ENCODE peak calls at places on chromosome 20, in six cellular contexts. A is left ventricle myocardium inferior, Z is adrenal gland, C is colonic mucosa, Y is heart right ventricle, U is heart left ventricle. S is an unnamed sample. For H3K4me1, the result is how much of the 10 kb centered on the place peaks cover.

GRCh38 chr20:41256516-41256915 is 61.0 kb downstream of the ZHX3 start:
- DNase-seq in C (no peak), U (no peak), A (no peak), Z (no peak), Y (no peak), S (no peak)

GRCh38 chr20:10020937-10021336 is 13.8 kb upstream of the ANKEF1 start:
- DNase-seq in Y (no peak), Z (no peak), C (no peak), U (no peak), A (no peak), S (no peak)

GRCh38 chr20:34531608-34532265 is 15.5 kb downstream of the DYNLRB1 start:
- DNase-seq in A (no peak), U (no peak), Y (no peak), Z (peak), C (no peak), S (no peak)

GRCh38 chr20:14360386-14360785 is 23.0 kb upstream of the FLRT3 start:
- DNase-seq in C (no peak), U (no peak), Z (no peak), A (no peak), Y (no peak), S (no peak)

GRCh38 chr20:53154540-53154939 is 182.4 kb downstream of the TSHZ2 start:
- DNase-seq in Y (no peak), U (no peak), A (no peak), Z (no peak), C (no peak), S (no peak)

GRCh38 chr20:22797103-22797502 is 212.7 kb upstream of the FOXA2 start:
- DNase-seq in U (no peak), C (no peak), Y (no peak), A (no peak), Z (no peak), S (no peak)

GRCh38 chr20:36372671-36373070 is 66.5 kb downstream of the DLGAP4 start:
- DNase-seq in Y (no peak), U (no peak), Z (no peak), C (no peak), A (no peak), S (no peak)

GRCh38 chr20:40090236-40090635 is 598.8 kb downstream of the MAFB start:
- DNase-seq in Z (no peak), Y (no peak), C (no peak), A (no peak), U (no peak), S (no peak)

GRCh38 chr20:373171-373890 is 7.2 kb upstream of the TRIB3 start:
- DNase-seq in Y (peak), U (peak), C (no peak), A (no peak), Z (peak), S (peak)

GRCh38 chr20:51446656-51447055 is 95.9 kb downstream of the NFATC2 start:
- DNase-seq in U (peak), Y (no peak), C (peak), A (no peak), Z (peak), S (peak)

GRCh38 chr20:63471002-63471718 is 1.3 kb downstream of the KCNQ2 start:
- DNase-seq in A (no peak), Z (no peak), Y (no peak), C (no peak), U (no peak), S (no peak)

GRCh38 chr20:63472862-63473390 is 471 bp upstream of the KCNQ2 start:
- DNase-seq in C (no peak), A (no peak), Y (no peak), U (no peak), Z (no peak), S (no peak)

GRCh38 chr20:63471719-63472158 is 716 bp downstream of the KCNQ2 start:
- DNase-seq in A (no peak), C (no peak), U (no peak), Y (no peak), Z (no peak), S (no peak)

GRCh38 chr20:63473555-63474449 is 1.3 kb upstream of the KCNQ2 start:
- DNase-seq in A (no peak), Z (no peak), U (no peak), C (no peak), Y (no peak), S (no peak)

GRCh38 chr20:63472159-63472811 is at the start of gene KCNQ2:
- DNase-seq in A (no peak), Z (no peak), C (no peak), U (no peak), Y (no peak), S (no peak)
- H3K4me3 ChIP-seq in A (peak), Z (no peak), C (no peak), U (no peak), Y (no peak), S (no peak)

DNA sequence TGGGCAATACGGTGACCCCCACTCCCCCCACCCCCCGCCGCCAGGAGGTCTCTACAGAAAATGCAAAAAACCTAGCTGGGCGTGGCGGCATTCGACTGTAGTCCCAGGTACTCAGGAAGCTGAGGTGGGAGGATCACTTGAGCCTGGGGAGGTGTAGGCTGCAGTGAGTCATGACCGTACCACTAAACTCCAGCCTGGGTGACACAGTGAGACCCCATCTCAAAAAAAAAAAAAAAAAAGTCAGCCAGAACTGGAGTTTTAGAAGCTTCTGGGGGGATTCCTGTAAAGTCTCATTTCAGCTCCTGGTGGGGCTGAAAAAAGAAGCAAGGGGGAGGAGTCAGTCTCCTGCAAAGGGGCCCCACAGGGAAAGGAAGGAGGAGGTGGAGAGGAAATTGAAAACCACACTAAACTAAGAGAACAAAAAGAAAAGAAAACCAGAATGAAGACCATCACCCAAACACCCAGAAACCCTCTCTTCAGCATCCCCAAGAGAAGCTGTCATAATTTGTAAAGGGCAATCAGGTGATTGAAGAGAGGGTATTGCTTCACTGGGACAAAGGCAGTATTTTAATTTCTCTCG is 50.4 kb downstream of the NOL4L start:
- DNase-seq in Z (no peak), U (no peak), A (no peak), C (no peak), Y (no peak), S (no peak)
- H3K4me1 ChIP-seq in Z (under half), U (under half), A (under half), C (under half), Y (under half), S (under half)

GRCh38 chr20:47508228-47508752 is 6.6 kb downstream of the NCOA3 start:
- DNase-seq in Z (no peak), A (no peak), Y (no peak), U (no peak), C (no peak), S (no peak)

GRCh38 chr20:47509685-47510084 is 8.0 kb downstream of the NCOA3 start:
- DNase-seq in C (no peak), U (no peak), Z (no peak), A (no peak), Y (no peak), S (no peak)

GRCh38 chr20:47509104-47509661 is 7.5 kb downstream of the NCOA3 start:
- DNase-seq in Y (no peak), A (no peak), Z (no peak), C (no peak), U (no peak), S (no peak)

GRCh38 chr20:47506335-47506734 is 4.6 kb downstream of the NCOA3 start:
- DNase-seq in U (no peak), C (no peak), Z (no peak), Y (no peak), A (no peak), S (no peak)

GRCh38 chr20:47506850-47507249 is 5.2 kb downstream of the NCOA3 start:
- DNase-seq in Z (no peak), C (no peak), U (no peak), A (no peak), Y (no peak), S (no peak)
- H3K4me3 ChIP-seq in Z (no peak), C (no peak), U (no peak), A (no peak), Y (no peak), S (no peak)

GRCh38 chr20:49284818-49285217 is 7.0 kb upstream of the ZNFX1 start:
- DNase-seq in Z (peak), U (no peak), Y (no peak), C (no peak), A (no peak), S (no peak)
- H3K4me1 ChIP-seq in Z (under half), U (under half), Y (under half), C (under half), A (half or more), S (under half)

DNA sequence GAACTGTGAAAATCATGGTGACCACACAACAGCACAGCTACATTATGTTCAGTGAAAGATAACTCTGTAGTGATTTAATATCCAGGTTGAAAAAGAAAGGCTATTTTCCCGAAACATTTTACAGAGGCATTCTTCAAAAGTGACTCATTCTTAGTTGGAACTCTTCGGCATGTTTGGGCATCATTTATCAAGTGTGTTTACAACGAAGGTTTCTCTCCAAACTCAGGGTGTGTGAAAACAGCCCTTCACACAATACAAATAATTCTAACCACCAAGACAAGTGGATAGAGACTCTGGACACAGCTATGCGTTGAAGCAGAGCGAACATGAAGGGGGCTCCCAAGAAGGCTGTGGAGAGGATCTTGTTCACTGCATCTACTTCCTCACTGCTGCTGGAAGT is 57.6 kb downstream of the CBLN4 start:
- DNase-seq in A (no peak), Z (no peak), Y (no peak), U (no peak), C (no peak), S (no peak)
- H3K4me3 ChIP-seq in A (no peak), Z (no peak), Y (no peak), U (no peak), C (no peak), S (no peak)

DNA sequence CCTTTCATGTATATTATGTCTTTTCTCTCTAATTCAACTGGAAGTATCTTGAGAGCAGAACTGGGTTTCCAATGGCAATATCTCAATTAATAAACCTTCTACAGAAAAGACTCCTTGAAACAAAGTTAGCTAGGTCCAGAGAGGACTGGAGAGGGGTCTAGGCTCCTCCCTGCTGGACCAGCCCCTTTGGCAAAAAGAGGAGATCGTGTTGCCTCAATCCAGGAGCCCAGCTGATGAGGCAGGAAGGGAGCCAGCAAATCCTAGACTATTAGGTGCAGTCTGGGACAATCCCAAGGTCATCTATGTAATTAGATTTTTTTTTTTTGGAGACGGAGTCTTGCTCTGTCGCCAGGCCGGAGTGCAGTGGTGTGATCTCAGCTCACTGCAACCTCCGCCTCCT is 21.9 kb downstream of the BCL2L1 start:
- DNase-seq in U (no peak), Y (no peak), C (no peak), A (no peak), Z (no peak), S (no peak)
- H3K4me1 ChIP-seq in U (under half), Y (half or more), C (under half), A (half or more), Z (under half), S (under half)

GRCh38 chr20:46312945-46313861 is 4.9 kb upstream of the CDH22 start:
- DNase-seq in C (no peak), Z (no peak), U (no peak), A (no peak), Y (no peak), S (no peak)

GRCh38 chr20:46309945-46310344 is 1.6 kb upstream of the CDH22 start:
- DNase-seq in C (no peak), Z (no peak), A (no peak), U (no peak), Y (no peak), S (no peak)

GRCh38 chr20:46311039-46311650 is 2.8 kb upstream of the CDH22 start:
- DNase-seq in A (no peak), U (no peak), C (no peak), Z (no peak), Y (no peak), S (no peak)

GRCh38 chr20:46311719-46312074 is 3.4 kb upstream of the CDH22 start:
- DNase-seq in U (no peak), C (no peak), A (no peak), Z (no peak), Y (no peak), S (no peak)

GRCh38 chr20:46312075-46312944 is 4.0 kb upstream of the CDH22 start:
- DNase-seq in U (no peak), A (no peak), Z (no peak), C (no peak), Y (no peak), S (no peak)
- H3K4me3 ChIP-seq in U (no peak), A (no peak), Z (peak), C (no peak), Y (peak), S (no peak)

S was measured in kidney.